ENCODE peak calls at places on chromosomes 11 and 22, in ten cellular contexts. F, A, B, R, P, J, X, L, D and T are unnamed samples.

GRCh38 chr11:128351168-128351567 is 236.2 kb downstream of the ETS1 start:
- DNase-seq in A (no peak), J (no peak), F (no peak), B (no peak), L (no peak), X (no peak), P (no peak), D (no peak), R (no peak), T (no peak)

GRCh38 chr11:36056160-36056751 is 112.4 kb downstream of the LDLRAD3 start:
- DNase-seq in X (no peak), L (no peak), B (no peak), J (no peak), R (peak), D (peak), F (peak), A (peak), P (no peak), T (no peak)

GRCh38 chr11:116446048-116446399 is 326.8 kb downstream of the BUD13 start:
- DNase-seq in R (peak), X (no peak), J (no peak), L (no peak), B (no peak), P (no peak), D (no peak), A (no peak), F (no peak), T (no peak)

GRCh38 chr11:85590848-85591483 is 36.2 kb downstream of the DLG2 start:
- DNase-seq in P (no peak), B (no peak), F (peak), J (no peak), D (peak), A (no peak), L (no peak), R (peak), X (no peak), T (no peak)

GRCh38 chr22:29679316-29679715 is 40.5 kb upstream of the CABP7 start:
- DNase-seq in R (no peak), A (no peak), L (no peak), B (no peak), F (no peak), P (no peak), D (no peak), J (no peak), X (no peak), T (no peak)

GRCh38 chr22:26550498-26551033 is 38.3 kb upstream of the TFIP11 start:
- DNase-seq in L (peak), J (no peak), F (peak), R (no peak), P (no peak), B (peak), X (no peak), D (no peak), A (no peak), T (no peak)

GRCh38 chr11:19890308-19890707 is 177.7 kb downstream of the NAV2 start:
- DNase-seq in X (no peak), L (no peak), B (no peak), F (peak), A (no peak), R (peak), D (no peak), P (no peak), J (no peak), T (no peak)

GRCh38 chr11:61499816-61500491 is 8.6 kb upstream of the LRRC10B start:
- DNase-seq in L (no peak), D (no peak), P (no peak), A (no peak), B (no peak), X (no peak), F (no peak), J (no peak), R (no peak), T (no peak)

GRCh38 chr22:45757068-45757467 is 85.4 kb downstream of the ATXN10 start:
- DNase-seq in J (no peak), D (no peak), R (no peak), F (no peak), X (no peak), A (no peak), B (peak), L (no peak), P (no peak), T (no peak)

GRCh38 chr11:125578783-125579182 is 9.5 kb downstream of the EI24 start:
- DNase-seq in P (no peak), J (no peak), D (no peak), F (no peak), L (no peak), R (no peak), A (no peak), B (no peak), X (no peak), T (no peak)

GRCh38 chr11:73592640-73593039 is 5.3 kb downstream of the FAM168A start:
- DNase-seq in A (no peak), D (no peak), B (no peak), J (no peak), F (no peak), R (no peak), X (no peak), P (no peak), L (no peak), T (no peak)

GRCh38 chr11:27412192-27412691 is 49.2 kb upstream of the CCDC34 start:
- DNase-seq in J (no peak), D (no peak), A (no peak), F (no peak), L (no peak), B (no peak), P (no peak), X (no peak), R (no peak), T (no peak)

GRCh38 chr11:74777877-74778276 is 29.2 kb downstream of the RNF169 start:
- DNase-seq in L (no peak), R (no peak), F (no peak), B (no peak), J (no peak), P (no peak), X (no peak), A (no peak), D (no peak), T (no peak)

GRCh38 chr22:29030618-29031235 is 30.9 kb downstream of the C22orf31 start:
- DNase-seq in R (peak), P (no peak), B (peak), D (peak), J (peak), A (no peak), L (peak), X (peak), F (peak), T (peak)

GRCh38 chr11:133347988-133348387 is 184.3 kb downstream of the OPCML start:
- DNase-seq in X (no peak), B (no peak), L (no peak), J (no peak), A (no peak), R (peak), D (no peak), F (no peak), P (no peak), T (no peak)

GRCh38 chr22:46860562-46860961 is 98.1 kb downstream of the TBC1D22A start:
- DNase-seq in B (no peak), F (no peak), P (no peak), J (no peak), X (no peak), R (no peak), A (no peak), D (no peak), L (no peak), T (no peak)

GRCh38 chr11:128336203-128336602 is 251.2 kb downstream of the ETS1 start:
- DNase-seq in B (peak), A (no peak), L (peak), R (no peak), J (peak), F (peak), P (no peak), D (no peak), X (peak), T (no peak)

GRCh38 chr11:126573325-126574076 is 218.0 kb downstream of the ST3GAL4 start:
- DNase-seq in D (no peak), A (no peak), F (no peak), L (no peak), P (no peak), J (no peak), R (no peak), X (no peak), B (no peak), T (no peak)

GRCh38 chr11:66976048-66976467 is 954 bp downstream of the C11orf86 start:
- DNase-seq in P (peak), A (no peak), J (no peak), B (no peak), L (no peak), X (no peak), F (no peak), D (peak), R (no peak), T (no peak)
- TF ChIP-seq CTCF in P (peak), A (peak), J (peak), B (peak), L (peak), X (peak), F (peak), D (peak), R (peak), T (no peak)

GRCh38 chr11:122757201-122757600 is 81.1 kb upstream of the CRTAM start:
- DNase-seq in X (no peak), J (no peak), A (no peak), F (no peak), R (no peak), P (no peak), L (no peak), D (no peak), B (no peak), T (no peak)

GRCh38 chr11:122755941-122756340 is 82.4 kb upstream of the CRTAM start:
- DNase-seq in J (no peak), B (no peak), X (no peak), L (no peak), R (no peak), F (no peak), D (no peak), P (no peak), A (no peak), T (no peak)

GRCh38 chr11:122755409-122755808 is 82.9 kb upstream of the CRTAM start:
- DNase-seq in B (no peak), X (no peak), R (no peak), F (no peak), D (peak), L (no peak), A (no peak), P (no peak), J (no peak), T (no peak)

GRCh38 chr11:122754553-122755322 is 83.6 kb upstream of the CRTAM start:
- DNase-seq in A (no peak), F (no peak), B (no peak), X (no peak), D (no peak), R (no peak), P (peak), L (no peak), J (peak), T (no peak)

DNA sequence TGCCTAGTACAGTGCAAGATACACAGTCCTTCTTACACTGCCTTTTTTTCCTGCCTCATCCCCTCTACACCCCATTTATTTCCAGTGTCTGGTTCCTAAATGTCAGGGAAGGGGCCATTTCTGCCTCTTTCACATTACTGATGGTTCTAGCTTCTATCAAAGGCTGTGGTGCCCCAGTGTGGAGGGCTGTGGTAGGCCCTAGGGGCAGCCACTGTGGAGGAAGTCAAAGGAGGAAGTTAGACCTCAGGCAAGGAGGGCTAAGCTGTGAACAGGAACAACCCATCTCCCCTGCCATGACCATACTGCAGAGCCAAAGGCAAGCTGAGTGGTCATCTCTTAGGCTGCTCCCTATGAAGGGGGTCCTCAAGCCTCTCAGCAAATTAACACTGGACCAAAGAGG is 81.9 kb upstream of the CRTAM start:
- DNase-seq in D (no peak), L (peak), F (no peak), R (no peak), P (peak), B (no peak), J (peak), A (peak), X (peak), T (no peak)
- TF ChIP-seq CTCF in D (no peak), L (peak), F (peak), R (no peak), P (peak), B (peak), J (no peak), A (peak), X (no peak), T (no peak)

DNA sequence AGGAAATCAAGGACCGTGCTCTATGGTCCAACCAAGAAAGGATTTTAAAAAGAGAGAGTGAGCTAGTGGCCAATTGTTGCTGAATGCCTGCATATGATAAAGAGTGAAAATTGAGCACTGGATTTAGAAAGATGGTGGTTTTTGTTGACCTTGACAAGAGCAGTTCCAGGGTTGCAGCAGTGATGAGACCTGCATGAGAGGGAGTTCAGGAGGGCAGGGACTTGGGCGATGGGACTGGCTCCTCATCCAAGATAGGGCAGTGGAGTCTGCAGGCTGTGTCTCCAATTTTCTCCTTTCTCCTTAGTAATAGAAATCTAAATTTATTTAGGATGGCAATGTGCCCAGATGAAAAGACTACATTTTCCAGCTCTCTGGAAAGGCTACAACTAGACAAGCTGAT is 94.0 kb upstream of the B3GAT1 start:
- DNase-seq in J (no peak), B (no peak), A (no peak), D (no peak), L (no peak), X (no peak), F (no peak), P (no peak), R (no peak), T (no peak)
- TF ChIP-seq CTCF in J (no peak), B (no peak), A (no peak), D (no peak), L (no peak), X (no peak), F (no peak), P (no peak), R (no peak), T (no peak)

GRCh38 chr11:76445122-76446084 is 585 bp downstream of the EMSY start:
- DNase-seq in P (peak), D (peak), R (peak), A (peak), F (peak), X (peak), B (peak), J (peak), L (peak), T (peak)
- TF ChIP-seq CTCF in P (no peak), D (peak), R (peak), A (no peak), F (peak), X (no peak), B (no peak), J (no peak), L (no peak), T (no peak)

GRCh38 chr11:94639901-94640721 is 72.9 kb downstream of the PIWIL4 start:
- DNase-seq in J (no peak), D (no peak), R (no peak), P (no peak), X (no peak), F (no peak), B (no peak), A (no peak), L (peak), T (no peak)
- TF ChIP-seq CTCF in J (no peak), D (no peak), R (no peak), P (no peak), X (no peak), F (no peak), B (no peak), A (no peak), L (no peak), T (no peak)

DNA sequence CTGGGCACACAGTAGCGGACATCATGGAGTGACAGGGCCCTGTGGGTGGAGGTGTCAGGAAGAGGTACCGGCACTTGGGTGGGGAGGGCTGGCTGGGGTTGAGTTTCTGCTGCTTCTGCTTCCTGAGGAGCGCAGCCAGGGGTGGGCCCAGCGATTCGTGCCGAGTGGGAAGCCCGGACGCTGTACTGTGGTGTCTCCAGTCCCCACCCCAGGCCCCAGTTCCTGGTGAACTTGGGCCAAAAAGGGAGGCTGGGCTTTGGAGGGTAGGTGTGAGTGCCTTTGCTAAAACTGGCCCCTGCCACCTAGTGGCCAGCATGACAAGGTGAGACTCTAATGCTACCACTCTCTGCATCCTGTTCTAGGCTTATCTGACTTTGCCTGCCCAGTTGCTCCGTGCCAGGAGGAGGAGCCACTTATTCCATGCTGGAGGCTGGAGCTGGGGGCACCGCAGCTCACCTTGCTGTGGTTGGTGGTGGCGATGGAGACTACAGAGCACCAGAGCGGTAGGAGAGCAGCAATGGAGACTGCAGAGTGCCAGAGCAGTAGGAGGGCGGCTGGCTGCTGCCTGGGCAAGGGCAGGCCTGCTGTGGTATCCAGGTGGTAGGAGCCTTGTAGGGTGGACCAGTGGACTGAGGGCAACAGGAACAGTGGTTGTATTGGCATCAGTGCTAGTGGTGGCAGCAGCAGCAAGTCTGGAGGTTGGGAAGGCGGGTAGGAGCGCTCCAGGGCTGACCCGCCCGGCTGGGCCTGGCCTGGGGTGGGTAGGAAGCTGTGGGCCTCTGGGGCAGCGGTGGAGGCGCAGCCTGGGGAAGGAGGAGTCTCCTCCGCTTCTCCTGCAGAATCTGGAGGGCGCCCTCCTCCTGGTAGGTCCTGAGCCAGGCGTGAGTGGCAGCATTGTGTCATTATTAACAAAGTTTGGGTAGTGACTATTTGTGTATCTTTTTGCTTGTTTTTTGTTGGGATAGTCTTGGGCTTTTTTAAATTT is 2.2 kb upstream of the RFPL2 start:
- DNase-seq in F (peak), D (peak), B (no peak), A (peak), R (peak), L (no peak), J (peak), X (peak), P (no peak), T (peak)
- TF ChIP-seq CTCF in F (peak), D (peak), B (peak), A (peak), R (peak), L (peak), J (peak), X (peak), P (peak), T (peak)

GRCh38 chr22:31556627-31557203 is 60.4 kb downstream of the SFI1 start:
- DNase-seq in L (no peak), B (no peak), A (no peak), F (peak), P (no peak), J (no peak), X (no peak), D (peak), R (peak), T (no peak)
- TF ChIP-seq CTCF in L (peak), B (peak), A (peak), F (peak), P (peak), J (peak), X (peak), D (peak), R (peak), T (no peak)

GRCh38 chr22:37634505-37635002 is 4.9 kb upstream of the SH3BP1 start:
- DNase-seq in F (no peak), L (no peak), D (peak), X (no peak), R (no peak), P (no peak), J (no peak), A (peak), B (no peak), T (no peak)
- TF ChIP-seq CTCF in F (peak), L (no peak), D (peak), X (no peak), R (peak), P (peak), J (no peak), A (peak), B (no peak), T (no peak)

DNA sequence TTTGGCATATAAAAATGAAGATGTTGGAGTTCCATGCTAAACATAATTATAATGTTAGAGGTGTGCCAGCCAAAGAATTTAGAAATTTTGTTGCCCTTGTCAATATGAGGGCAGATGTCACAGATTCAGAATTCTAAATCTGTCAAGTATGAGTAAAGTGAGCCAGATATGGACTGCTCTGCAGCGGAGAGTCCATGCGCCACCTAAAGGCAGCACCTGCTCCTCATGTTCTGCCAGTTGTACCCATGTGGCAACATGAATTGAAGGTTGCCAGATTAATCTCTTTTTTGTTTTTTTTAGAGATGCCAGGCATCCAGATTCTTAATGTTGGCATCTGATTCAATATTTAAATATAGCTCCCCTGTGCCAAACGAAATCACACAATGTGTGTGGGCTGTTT is 678.6 kb upstream of the ANO5 start:
- DNase-seq in X (no peak), B (no peak), A (no peak), D (peak), J (no peak), L (no peak), R (peak), F (no peak), P (no peak), T (peak)
- TF ChIP-seq CTCF in X (no peak), B (no peak), A (peak), D (peak), J (no peak), L (no peak), R (peak), F (no peak), P (no peak), T (no peak)

DNA sequence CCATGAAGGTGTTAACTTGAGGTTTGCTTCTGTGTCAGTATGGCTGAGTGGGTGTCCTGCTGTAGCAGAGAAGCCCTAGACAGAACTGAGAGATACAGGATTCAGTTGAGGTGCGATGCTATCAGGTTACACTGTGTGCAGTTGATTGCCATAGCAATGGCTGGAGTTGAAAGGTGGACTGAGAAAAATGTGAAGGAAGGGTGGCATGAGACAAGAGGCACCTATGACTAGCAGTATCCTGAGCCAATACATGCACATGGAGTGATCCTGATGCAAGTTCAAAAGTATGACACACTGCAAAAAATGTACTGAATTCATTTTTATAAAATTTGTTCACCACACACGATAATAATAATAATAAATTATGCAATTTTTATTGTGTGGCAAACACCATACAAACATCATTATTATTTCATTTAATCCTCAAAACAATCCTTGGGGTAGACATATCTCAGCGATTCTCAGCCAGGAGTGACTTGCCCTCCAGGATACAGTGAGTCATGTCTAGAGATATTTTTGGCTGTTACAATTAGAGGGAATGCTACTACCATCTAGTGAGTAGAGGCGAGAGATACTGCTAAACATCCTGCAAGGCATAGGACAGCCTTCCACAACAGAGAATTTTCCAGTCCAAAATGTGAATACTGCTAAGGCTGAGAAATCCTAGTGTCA is 3.9 kb upstream of the PIWIL4 start:
- DNase-seq in R (peak), A (no peak), F (peak), L (no peak), X (no peak), J (no peak), P (no peak), B (no peak), D (no peak), T (no peak)
- TF ChIP-seq CTCF in R (peak), A (no peak), F (peak), L (peak), X (no peak), J (no peak), P (no peak), B (peak), D (peak), T (no peak)